ENCODE peak calls at places on chromosomes 13 and 19, in nine cellular contexts. One of them, this sample, is unnamed.

GRCh38 chr13:27770809-27771208 is 21.5 kb upstream of the GSX1 start:
- DNase-seq in A549: peak; percentile 46
- DNase-seq in B cell: no peak
- DNase-seq in AG10803: peak; percentile 12
- DNase-seq in GM12865: peak; percentile 72
- DNase-seq in cardiac fibroblast: peak; percentile 35
- DNase-seq in GM10248: peak; percentile 57
- DNase-seq in bronchial epithelial cell: peak; percentile 79
- DNase-seq in lower leg skin: no peak
- DNase-seq in this sample: peak; percentile 81

GRCh38 chr13:20270163-20270865 is 38.2 kb upstream of the GJB6 start:
- DNase-seq in A549: no peak
- DNase-seq in B cell: no peak
- DNase-seq in AG10803: no peak
- DNase-seq in GM12865: no peak
- DNase-seq in cardiac fibroblast: no peak
- DNase-seq in GM10248: no peak
- DNase-seq in bronchial epithelial cell: peak; percentile 69
- DNase-seq in lower leg skin: no peak
- DNase-seq in this sample: peak; percentile 65

GRCh38 chr13:94811753-94812152 is 99.4 kb upstream of the SOX21 start:
- DNase-seq in A549: no peak
- DNase-seq in B cell: no peak
- DNase-seq in AG10803: no peak
- DNase-seq in GM12865: no peak
- DNase-seq in cardiac fibroblast: no peak
- DNase-seq in GM10248: no peak
- DNase-seq in bronchial epithelial cell: no peak
- DNase-seq in lower leg skin: no peak
- DNase-seq in this sample: no peak

GRCh38 chr13:38767506-38768265 is 80.8 kb downstream of the FREM2 start:
- DNase-seq in A549: no peak
- DNase-seq in B cell: no peak
- DNase-seq in AG10803: no peak
- DNase-seq in GM12865: no peak
- DNase-seq in cardiac fibroblast: no peak
- DNase-seq in GM10248: no peak
- DNase-seq in bronchial epithelial cell: peak; percentile 58
- DNase-seq in lower leg skin: no peak
- DNase-seq in this sample: peak; percentile 62

GRCh38 chr13:106523566-106523965 is 11.9 kb downstream of the EFNB2 start:
- DNase-seq in A549: no peak
- DNase-seq in B cell: no peak
- DNase-seq in AG10803: peak; percentile 56
- DNase-seq in GM12865: no peak
- DNase-seq in cardiac fibroblast: no peak
- DNase-seq in GM10248: no peak
- DNase-seq in bronchial epithelial cell: peak; percentile 74
- DNase-seq in lower leg skin: peak; percentile 55
- DNase-seq in this sample: peak; percentile 72

GRCh38 chr13:25375727-25376358 is 4.1 kb downstream of the ATP8A2 start:
- DNase-seq in A549: peak; percentile 25
- DNase-seq in B cell: peak; percentile 60
- DNase-seq in AG10803: peak; percentile 38
- DNase-seq in GM12865: peak; percentile 54
- DNase-seq in cardiac fibroblast: peak; percentile 60
- DNase-seq in GM10248: peak; percentile 65
- DNase-seq in bronchial epithelial cell: peak; percentile 30
- DNase-seq in lower leg skin: peak; percentile 21
- DNase-seq in this sample: peak; percentile 50

GRCh38 chr13:84399320-84400085 is 517.2 kb upstream of the SLITRK1 start:
- DNase-seq in A549: peak; percentile 7
- DNase-seq in B cell: peak; percentile 1
- DNase-seq in AG10803: no peak
- DNase-seq in GM12865: no peak
- DNase-seq in cardiac fibroblast: peak; percentile 14
- DNase-seq in GM10248: no peak
- DNase-seq in bronchial epithelial cell: no peak
- DNase-seq in lower leg skin: no peak
- DNase-seq in this sample: no peak

GRCh38 chr13:36891752-36892151 is 28.3 kb downstream of the SMAD9 start:
- DNase-seq in A549: no peak
- DNase-seq in B cell: no peak
- DNase-seq in AG10803: peak; percentile 90
- DNase-seq in GM12865: no peak
- DNase-seq in cardiac fibroblast: peak; percentile 20
- DNase-seq in GM10248: no peak
- DNase-seq in bronchial epithelial cell: no peak
- DNase-seq in lower leg skin: no peak
- DNase-seq in this sample: no peak

GRCh38 chr13:113499936-113500335 is 9.4 kb upstream of the DCUN1D2 start:
- DNase-seq in A549: no peak
- DNase-seq in B cell: no peak
- DNase-seq in AG10803: peak; percentile 22
- DNase-seq in GM12865: no peak
- DNase-seq in cardiac fibroblast: peak; percentile 64
- DNase-seq in GM10248: no peak
- DNase-seq in bronchial epithelial cell: no peak
- DNase-seq in lower leg skin: no peak
- DNase-seq in this sample: no peak

GRCh38 chr19:45774765-45775164 is 5.7 kb upstream of the SIX5 start:
- DNase-seq in A549: peak; percentile 65
- DNase-seq in B cell: no peak
- DNase-seq in AG10803: no peak
- DNase-seq in GM12865: no peak
- DNase-seq in cardiac fibroblast: no peak
- DNase-seq in GM10248: no peak
- DNase-seq in bronchial epithelial cell: no peak
- DNase-seq in lower leg skin: no peak
- DNase-seq in this sample: no peak

GRCh38 chr13:30017880-30018279 is 167.5 kb upstream of the UBL3 start:
- DNase-seq in A549: no peak
- DNase-seq in B cell: no peak
- DNase-seq in AG10803: no peak
- DNase-seq in GM12865: no peak
- DNase-seq in cardiac fibroblast: no peak
- DNase-seq in GM10248: no peak
- DNase-seq in bronchial epithelial cell: no peak
- DNase-seq in lower leg skin: no peak
- DNase-seq in this sample: no peak

GRCh38 chr19:5170329-5170745 is 170.3 kb downstream of the PTPRS start:
- DNase-seq in A549: peak; percentile 37
- DNase-seq in B cell: peak; percentile 64
- DNase-seq in AG10803: no peak
- DNase-seq in GM12865: peak; percentile 38
- DNase-seq in cardiac fibroblast: no peak
- DNase-seq in GM10248: no peak
- DNase-seq in bronchial epithelial cell: no peak
- DNase-seq in lower leg skin: no peak
- DNase-seq in this sample: no peak

GRCh38 chr19:45781282-45782161 is 768 bp downstream of the DMPK start:
- DNase-seq in A549: peak; percentile 57
- DNase-seq in B cell: no peak
- DNase-seq in AG10803: no peak
- DNase-seq in GM12865: peak; percentile 3
- DNase-seq in cardiac fibroblast: no peak
- DNase-seq in GM10248: no peak
- DNase-seq in bronchial epithelial cell: peak; percentile 41
- DNase-seq in lower leg skin: no peak
- DNase-seq in this sample: peak; percentile 73

GRCh38 chr19:12137541-12137940 is 2.6 kb downstream of the ZNF20 start:
- DNase-seq in A549: no peak
- DNase-seq in B cell: peak; percentile 39
- DNase-seq in AG10803: no peak
- DNase-seq in GM12865: peak; percentile 35
- DNase-seq in cardiac fibroblast: no peak
- DNase-seq in GM10248: no peak
- DNase-seq in bronchial epithelial cell: no peak
- DNase-seq in lower leg skin: no peak
- DNase-seq in this sample: no peak

GRCh38 chr13:19601749-19602725 is 31.4 kb upstream of the MPHOSPH8 start:
- DNase-seq in A549: peak; percentile 53
- DNase-seq in B cell: peak; percentile 59
- DNase-seq in AG10803: peak; percentile 27
- DNase-seq in GM12865: peak; percentile 87
- DNase-seq in cardiac fibroblast: peak; percentile 36
- DNase-seq in GM10248: peak; percentile 78
- DNase-seq in bronchial epithelial cell: no peak
- DNase-seq in lower leg skin: no peak
- DNase-seq in this sample: peak; percentile 59

GRCh38 chr13:63625869-63626268 is 2210.2 kb upstream of the PCDH20 start:
- DNase-seq in A549: peak; percentile 3
- DNase-seq in B cell: no peak
- DNase-seq in AG10803: no peak
- DNase-seq in GM12865: no peak
- DNase-seq in cardiac fibroblast: peak; percentile 32
- DNase-seq in GM10248: no peak
- DNase-seq in bronchial epithelial cell: peak; percentile 14
- DNase-seq in lower leg skin: no peak
- DNase-seq in this sample: peak; percentile 25

GRCh38 chr19:17725422-17726078 is 6.3 kb downstream of the MAP1S start:
- DNase-seq in A549: no peak
- DNase-seq in B cell: peak; percentile 50
- DNase-seq in AG10803: no peak
- DNase-seq in GM12865: no peak
- DNase-seq in cardiac fibroblast: no peak
- DNase-seq in GM10248: no peak
- DNase-seq in bronchial epithelial cell: no peak
- DNase-seq in lower leg skin: no peak
- DNase-seq in this sample: no peak
- TF ChIP-seq CTCF in A549: peak; percentile 23
- TF ChIP-seq CTCF in B cell: peak; percentile 66
- TF ChIP-seq CTCF in AG10803: peak; percentile 13
- TF ChIP-seq CTCF in GM12865: peak; percentile 50
- TF ChIP-seq CTCF in cardiac fibroblast: peak; percentile 30
- TF ChIP-seq CTCF in GM10248: peak; percentile 67
- TF ChIP-seq CTCF in bronchial epithelial cell: peak; percentile 29
- TF ChIP-seq CTCF in lower leg skin: no peak
- TF ChIP-seq CTCF in this sample: peak; percentile 24

DNA sequence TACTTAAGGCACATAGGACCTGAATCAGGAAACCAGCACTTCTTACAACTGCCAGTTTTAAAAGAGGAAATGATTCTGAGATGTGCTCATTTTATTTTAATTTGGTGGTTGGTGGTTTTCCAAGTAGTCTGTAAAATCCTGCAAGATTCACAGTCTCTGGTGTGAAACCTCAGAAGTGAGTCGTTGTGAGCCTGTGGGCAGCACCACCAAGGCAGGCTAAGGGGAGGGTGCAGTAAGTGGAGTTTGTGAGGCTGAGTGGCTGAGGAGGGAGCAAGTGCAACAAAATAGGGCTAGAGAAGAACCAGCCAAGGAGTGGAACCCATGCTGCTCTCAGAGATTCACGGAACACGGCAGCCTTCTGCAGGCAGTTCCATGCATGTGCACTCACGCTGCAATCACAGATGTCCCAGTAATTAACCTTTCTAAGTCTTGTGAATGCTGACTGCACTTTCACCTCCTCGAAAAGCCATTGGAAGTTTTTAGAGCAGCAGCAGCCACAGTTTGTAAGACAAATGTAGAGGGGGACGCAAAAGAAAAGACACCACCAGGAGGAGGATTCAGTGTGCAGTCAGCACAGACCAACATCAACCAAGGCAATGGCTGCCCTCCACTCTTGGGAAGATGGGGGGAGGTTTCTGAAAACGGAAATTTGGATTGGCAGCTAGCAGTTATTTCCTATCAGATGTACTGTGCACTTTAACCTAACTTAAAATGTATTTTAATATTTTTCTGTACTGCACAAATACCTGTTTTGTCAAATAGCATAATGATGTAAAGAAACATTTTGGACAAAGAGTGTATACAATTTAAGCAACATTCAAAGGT is 44.9 kb downstream of the ESD start:
- DNase-seq in A549: no peak
- DNase-seq in B cell: peak; percentile 47
- DNase-seq in AG10803: peak; percentile 60
- DNase-seq in GM12865: peak; percentile 43
- DNase-seq in cardiac fibroblast: peak; percentile 18
- DNase-seq in GM10248: peak; percentile 14
- DNase-seq in bronchial epithelial cell: no peak
- DNase-seq in lower leg skin: no peak
- DNase-seq in this sample: no peak
- TF ChIP-seq CTCF in A549: no peak
- TF ChIP-seq CTCF in B cell: no peak
- TF ChIP-seq CTCF in AG10803: no peak
- TF ChIP-seq CTCF in GM12865: no peak
- TF ChIP-seq CTCF in cardiac fibroblast: no peak
- TF ChIP-seq CTCF in GM10248: no peak
- TF ChIP-seq CTCF in bronchial epithelial cell: no peak
- TF ChIP-seq CTCF in lower leg skin: no peak
- TF ChIP-seq CTCF in this sample: no peak

GRCh38 chr13:79772811-79773210 is 291.9 kb downstream of the NDFIP2 start:
- DNase-seq in A549: no peak
- DNase-seq in B cell: no peak
- DNase-seq in AG10803: no peak
- DNase-seq in GM12865: no peak
- DNase-seq in cardiac fibroblast: no peak
- DNase-seq in GM10248: no peak
- DNase-seq in bronchial epithelial cell: no peak
- DNase-seq in lower leg skin: no peak
- DNase-seq in this sample: no peak

GRCh38 chr13:79777504-79777903 is 296.5 kb downstream of the NDFIP2 start:
- DNase-seq in A549: no peak
- DNase-seq in B cell: no peak
- DNase-seq in AG10803: no peak
- DNase-seq in GM12865: no peak
- DNase-seq in cardiac fibroblast: no peak
- DNase-seq in GM10248: no peak
- DNase-seq in bronchial epithelial cell: no peak
- DNase-seq in lower leg skin: no peak
- DNase-seq in this sample: no peak

GRCh38 chr13:79776538-79776937 is 295.6 kb downstream of the NDFIP2 start:
- DNase-seq in A549: no peak
- DNase-seq in B cell: no peak
- DNase-seq in AG10803: peak; percentile 34
- DNase-seq in GM12865: no peak
- DNase-seq in cardiac fibroblast: peak; percentile 23
- DNase-seq in GM10248: no peak
- DNase-seq in bronchial epithelial cell: peak; percentile 15
- DNase-seq in lower leg skin: no peak
- DNase-seq in this sample: peak; percentile 32

GRCh38 chr13:79779061-79779460 is 298.1 kb downstream of the NDFIP2 start:
- DNase-seq in A549: no peak
- DNase-seq in B cell: no peak
- DNase-seq in AG10803: no peak
- DNase-seq in GM12865: peak; percentile 18
- DNase-seq in cardiac fibroblast: no peak
- DNase-seq in GM10248: no peak
- DNase-seq in bronchial epithelial cell: no peak
- DNase-seq in lower leg skin: no peak
- DNase-seq in this sample: no peak

GRCh38 chr13:79775830-79776229 is 294.9 kb downstream of the NDFIP2 start:
- DNase-seq in A549: peak; percentile 63
- DNase-seq in B cell: peak; percentile 37
- DNase-seq in AG10803: peak; percentile 84
- DNase-seq in GM12865: peak; percentile 57
- DNase-seq in cardiac fibroblast: peak; percentile 89
- DNase-seq in GM10248: peak; percentile 20
- DNase-seq in bronchial epithelial cell: peak; percentile 65
- DNase-seq in lower leg skin: no peak
- DNase-seq in this sample: peak; percentile 68
- TF ChIP-seq CTCF in A549: peak; percentile 55
- TF ChIP-seq CTCF in B cell: peak; percentile 57
- TF ChIP-seq CTCF in AG10803: peak; percentile 79
- TF ChIP-seq CTCF in GM12865: peak; percentile 56
- TF ChIP-seq CTCF in cardiac fibroblast: peak; percentile 71
- TF ChIP-seq CTCF in GM10248: peak; percentile 58
- TF ChIP-seq CTCF in bronchial epithelial cell: peak; percentile 56
- TF ChIP-seq CTCF in lower leg skin: no peak
- TF ChIP-seq CTCF in this sample: peak; percentile 80

GRCh38 chr19:55112781-55113569 is 4.5 kb downstream of the PPP1R12C start:
- DNase-seq in A549: no peak
- DNase-seq in B cell: peak; percentile 27
- DNase-seq in AG10803: no peak
- DNase-seq in GM12865: peak; percentile 58
- DNase-seq in cardiac fibroblast: no peak
- DNase-seq in GM10248: no peak
- DNase-seq in bronchial epithelial cell: no peak
- DNase-seq in lower leg skin: no peak
- DNase-seq in this sample: no peak
- TF ChIP-seq CTCF in A549: no peak
- TF ChIP-seq CTCF in B cell: peak; percentile 13
- TF ChIP-seq CTCF in AG10803: no peak
- TF ChIP-seq CTCF in GM12865: peak; percentile 18
- TF ChIP-seq CTCF in cardiac fibroblast: no peak
- TF ChIP-seq CTCF in GM10248: peak; percentile 20
- TF ChIP-seq CTCF in bronchial epithelial cell: peak; percentile 13
- TF ChIP-seq CTCF in lower leg skin: no peak
- TF ChIP-seq CTCF in this sample: no peak